ENCODE peak calls at places on chromosome 11, in seven cellular contexts. E is neuronal stem cell, R is IMR-90, M is mesendoderm, U is H9, C is H1, S is trophoblast cell. W is an unnamed sample.

GRCh38 chr11:1938343-1939005 is 8.7 kb upstream of the MRPL23 start:
- DNase-seq in E (no peak), R (no peak), M (no peak), U (no peak), C (no peak), S (no peak), W (no peak)

GRCh38 chr11:108436594-108436993 is 30.7 kb downstream of the C11orf65 start:
- DNase-seq in E (no peak), R (no peak), M (no peak), U (no peak), C (no peak), S (no peak), W (peak)

GRCh38 chr11:72135891-72136676 is 559 bp downstream of the FOLR3 start:
- DNase-seq in E (no peak), R (peak), M (no peak), U (no peak), C (no peak), S (no peak), W (no peak)

GRCh38 chr11:120717042-120717441 is 205.5 kb downstream of the GRIK4 start:
- DNase-seq in E (no peak), R (no peak), M (no peak), U (no peak), C (no peak), S (no peak), W (no peak)

GRCh38 chr11:12640926-12641849 is 33.0 kb upstream of the TEAD1 start:
- DNase-seq in E (no peak), R (no peak), M (no peak), U (no peak), C (no peak), S (no peak), W (peak)

GRCh38 chr11:104275992-104276391 is 112.0 kb upstream of the PDGFD start:
- DNase-seq in E (no peak), R (peak), M (peak), U (no peak), C (no peak), S (no peak), W (peak)

GRCh38 chr11:16511109-16511806 is 154.9 kb upstream of the SOX6 start:
- DNase-seq in E (no peak), R (peak), M (peak), U (no peak), C (no peak), S (peak), W (peak)

GRCh38 chr11:28146123-28146751 is 38.0 kb downstream of the METTL15 start:
- DNase-seq in E (peak), R (peak), M (peak), U (no peak), C (no peak), S (peak), W (peak)

GRCh38 chr11:115581871-115582639 is 77.8 kb upstream of the CADM1 start:
- DNase-seq in E (no peak), R (peak), M (peak), U (peak), C (peak), S (no peak), W (no peak)

GRCh38 chr11:3867209-3868071 is 12.0 kb downstream of the STIM1 start:
- DNase-seq in E (no peak), R (no peak), M (peak), U (no peak), C (no peak), S (no peak), W (no peak)

DNA sequence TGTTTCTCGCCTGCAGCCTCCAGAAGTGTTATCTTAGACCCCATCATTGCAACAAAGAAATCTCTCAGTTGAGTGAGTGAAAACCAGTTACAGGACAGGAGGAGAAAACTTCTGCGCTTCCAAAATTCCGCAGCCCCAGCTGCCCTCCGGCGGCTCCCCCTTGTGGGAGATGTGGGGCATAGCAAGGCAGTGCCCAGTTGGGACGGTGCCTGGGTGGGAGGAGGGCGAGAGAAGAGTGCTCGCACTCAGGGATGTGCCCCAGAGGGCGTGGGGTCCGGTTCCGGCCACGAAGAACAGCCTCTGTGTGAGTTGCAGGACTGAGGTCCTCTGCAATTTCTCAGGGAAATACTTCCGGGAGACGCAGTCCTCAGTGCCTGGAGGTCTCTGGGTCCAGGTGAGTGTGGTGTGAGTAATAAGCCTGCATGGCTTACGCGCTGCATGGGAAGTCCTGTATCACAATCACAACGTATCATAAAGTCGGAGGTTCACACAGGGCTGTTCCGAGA is 87.0 kb upstream of the BLID start:
- DNase-seq in E (peak), R (peak), M (peak), U (peak), C (peak), S (peak), W (peak)
- H4K8ac ChIP-seq in E (no peak), R (peak), M (no peak), U (no peak), C (peak), S (no peak), W (peak)

GRCh38 chr11:33874910-33875490 is 16.9 kb downstream of the LMO2 start:
- DNase-seq in E (no peak), R (no peak), M (no peak), U (no peak), C (no peak), S (no peak), W (no peak)

GRCh38 chr11:33867996-33868645 is 23.8 kb downstream of the LMO2 start:
- DNase-seq in E (no peak), R (no peak), M (no peak), U (no peak), C (no peak), S (no peak), W (no peak)

GRCh38 chr11:33867566-33867965 is 24.3 kb downstream of the LMO2 start:
- DNase-seq in E (no peak), R (no peak), M (no peak), U (no peak), C (no peak), S (no peak), W (no peak)

GRCh38 chr11:33868646-33869461 is 23.0 kb downstream of the LMO2 start:
- DNase-seq in E (no peak), R (no peak), M (no peak), U (peak), C (no peak), S (no peak), W (no peak)

GRCh38 chr11:33869511-33870422 is 22.1 kb downstream of the LMO2 start:
- DNase-seq in E (no peak), R (peak), M (peak), U (peak), C (no peak), S (peak), W (peak)
- H4K8ac ChIP-seq in E (peak), R (no peak), M (no peak), U (no peak), C (no peak), S (no peak), W (no peak)

DNA sequence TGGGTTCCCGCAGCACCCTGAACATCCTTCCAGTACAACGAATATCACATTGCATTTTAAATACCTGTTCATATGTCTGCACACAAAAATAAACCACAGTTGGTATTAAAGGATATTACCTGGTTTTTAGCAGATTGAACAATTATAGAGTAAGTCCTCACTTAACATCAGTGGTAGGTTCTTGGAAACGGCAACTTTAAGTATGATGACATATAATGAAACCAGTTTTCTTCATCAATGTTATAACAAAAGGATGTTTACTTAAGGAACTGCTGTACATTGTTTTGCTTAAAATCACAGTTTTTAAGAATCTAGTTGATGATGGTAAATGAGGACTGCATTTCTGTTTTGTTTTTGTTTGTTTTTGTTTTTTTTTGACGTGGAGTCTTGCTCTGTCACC is 28.0 kb downstream of the TRIM66 start:
- DNase-seq in E (no peak), R (peak), M (no peak), U (no peak), C (no peak), S (no peak), W (no peak)
- H4K8ac ChIP-seq in E (no peak), R (no peak), M (no peak), U (no peak), C (no peak), S (no peak), W (no peak)

DNA sequence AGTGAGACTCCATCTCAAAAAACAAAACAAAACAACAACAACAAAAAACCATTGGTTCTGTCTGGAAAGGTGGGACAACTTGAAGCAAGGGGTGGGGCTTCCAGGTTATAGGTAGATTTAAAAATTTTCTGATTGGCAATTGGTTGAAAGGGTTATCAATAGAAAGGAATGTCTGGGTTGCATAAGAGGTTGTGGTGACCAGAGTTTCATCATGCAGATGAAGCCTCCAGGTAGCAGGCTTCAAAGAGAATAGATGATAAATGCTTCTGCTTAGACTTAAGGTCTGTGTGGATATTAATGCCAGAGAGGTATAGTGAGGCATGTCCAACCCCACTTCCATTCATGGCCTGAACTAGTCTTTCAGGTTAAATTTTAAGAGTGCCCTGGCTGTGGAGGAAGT is 116.6 kb downstream of the NAT10 start:
- DNase-seq in E (no peak), R (no peak), M (no peak), U (no peak), C (no peak), S (no peak), W (no peak)
- H4K8ac ChIP-seq in E (no peak), R (no peak), M (no peak), U (no peak), C (no peak), S (no peak), W (no peak)

GRCh38 chr11:131632971-131633370 is 262.6 kb downstream of the NTM start:
- DNase-seq in E (no peak), R (no peak), M (no peak), U (no peak), C (no peak), S (no peak), W (no peak)

GRCh38 chr11:131626761-131627160 is 256.3 kb downstream of the NTM start:
- DNase-seq in E (no peak), R (no peak), M (no peak), U (no peak), C (no peak), S (no peak), W (no peak)

GRCh38 chr11:131624526-131624925 is 254.1 kb downstream of the NTM start:
- DNase-seq in E (no peak), R (peak), M (no peak), U (no peak), C (no peak), S (no peak), W (no peak)

GRCh38 chr11:131629925-131630324 is 259.5 kb downstream of the NTM start:
- DNase-seq in E (no peak), R (no peak), M (no peak), U (no peak), C (no peak), S (no peak), W (no peak)

GRCh38 chr11:131628739-131629138 is 258.3 kb downstream of the NTM start:
- DNase-seq in E (no peak), R (no peak), M (no peak), U (no peak), C (no peak), S (no peak), W (no peak)
- H4K8ac ChIP-seq in E (no peak), R (no peak), M (no peak), U (no peak), C (no peak), S (no peak), W (no peak)

GRCh38 chr11:75762158-75762557 is 6.4 kb upstream of the DGAT2 start:
- DNase-seq in E (no peak), R (no peak), M (no peak), U (no peak), C (no peak), S (no peak), W (no peak)

GRCh38 chr11:75760710-75761493 is 7.7 kb upstream of the DGAT2 start:
- DNase-seq in E (no peak), R (peak), M (no peak), U (no peak), C (no peak), S (no peak), W (peak)

GRCh38 chr11:75765116-75765515 is 3.5 kb upstream of the DGAT2 start:
- DNase-seq in E (no peak), R (no peak), M (no peak), U (no peak), C (no peak), S (no peak), W (no peak)

GRCh38 chr11:75763846-75764245 is 4.7 kb upstream of the DGAT2 start:
- DNase-seq in E (no peak), R (no peak), M (no peak), U (no peak), C (no peak), S (no peak), W (no peak)

GRCh38 chr11:75762885-75763284 is 5.7 kb upstream of the DGAT2 start:
- DNase-seq in E (no peak), R (peak), M (no peak), U (no peak), C (no peak), S (peak), W (peak)
- H4K8ac ChIP-seq in E (no peak), R (peak), M (no peak), U (no peak), C (no peak), S (no peak), W (no peak)

GRCh38 chr11:36265793-36266628 is 23.2 kb downstream of the COMMD9 start:
- DNase-seq in E (peak), R (peak), M (peak), U (peak), C (peak), S (peak), W (peak)
- H4K8ac ChIP-seq in E (no peak), R (no peak), M (no peak), U (no peak), C (no peak), S (peak), W (no peak)

DNA sequence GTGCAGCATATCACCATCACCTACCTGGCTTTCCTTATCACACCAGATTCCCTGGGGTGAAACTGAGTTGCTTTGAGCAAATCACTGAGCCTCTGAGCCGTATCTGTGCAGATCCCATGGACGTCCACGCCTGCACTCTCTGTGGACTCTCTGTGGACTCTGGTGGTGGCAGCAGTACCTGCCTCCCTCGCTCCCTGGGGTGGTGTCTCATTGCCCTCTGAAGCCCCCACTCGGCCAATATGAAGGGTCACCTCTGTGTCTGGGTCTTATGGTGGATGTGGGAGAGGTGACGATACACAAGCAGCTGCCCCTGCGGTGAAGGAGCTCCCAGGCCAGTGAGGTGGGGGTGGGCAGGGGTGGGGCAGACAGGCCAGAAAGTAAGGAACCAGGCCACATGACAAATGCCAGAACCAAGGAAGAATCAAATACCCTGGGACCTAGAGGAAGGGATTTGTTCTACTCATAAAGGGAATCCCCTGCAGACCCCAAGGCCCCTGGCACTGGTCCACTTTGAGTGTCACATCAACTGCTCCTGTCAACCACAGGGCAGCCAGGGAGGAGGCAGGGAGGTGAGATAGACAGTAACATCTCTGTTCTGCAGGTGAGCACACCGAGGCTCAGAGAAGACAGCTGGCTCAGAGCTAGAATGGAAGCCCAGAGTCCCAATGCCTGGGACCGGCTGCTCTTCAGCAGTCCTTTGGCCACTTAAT is 9.2 kb upstream of the CHST1 start:
- DNase-seq in E (no peak), R (no peak), M (no peak), U (no peak), C (no peak), S (no peak), W (no peak)
- H4K8ac ChIP-seq in E (no peak), R (no peak), M (no peak), U (no peak), C (no peak), S (no peak), W (no peak)

DNA sequence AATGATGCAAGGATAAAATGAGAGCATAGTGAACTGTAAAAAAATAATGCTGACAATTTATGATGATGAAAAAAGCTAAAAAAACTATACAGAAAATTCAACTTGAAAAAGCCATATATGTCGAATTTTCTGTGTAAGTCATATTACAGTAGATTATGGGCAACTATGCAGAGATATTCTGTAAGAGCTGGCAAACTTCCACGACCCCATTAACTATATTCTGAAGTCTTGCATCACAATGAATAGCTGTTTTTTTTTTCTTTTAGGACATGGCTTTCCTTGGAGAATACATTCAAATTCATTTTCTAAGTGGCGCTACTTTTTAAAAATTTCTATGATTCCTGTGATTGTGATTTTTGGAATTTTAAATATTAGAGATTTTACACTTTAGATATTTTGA is 18.4 kb downstream of the PSMD13 start:
- DNase-seq in E (no peak), R (peak), M (no peak), U (no peak), C (no peak), S (no peak), W (no peak)
- H4K8ac ChIP-seq in E (no peak), R (no peak), M (no peak), U (no peak), C (no peak), S (no peak), W (no peak)

GRCh38 chr11:61815790-61816735 is 740 bp downstream of the FADS1 start:
- DNase-seq in E (peak), R (peak), M (peak), U (peak), C (no peak), S (peak), W (peak)

GRCh38 chr11:61820174-61820573 is 3.4 kb upstream of the FADS1 start:
- DNase-seq in E (no peak), R (peak), M (no peak), U (no peak), C (no peak), S (no peak), W (peak)

GRCh38 chr11:61814958-61815789 is 1.6 kb downstream of the FADS1 start:
- DNase-seq in E (peak), R (peak), M (peak), U (peak), C (peak), S (peak), W (peak)

GRCh38 chr11:61816736-61817455 is at the start of gene FADS1:
- DNase-seq in E (peak), R (peak), M (peak), U (peak), C (peak), S (peak), W (peak)

GRCh38 chr11:61817471-61818202 is 834 bp upstream of the FADS1 start:
- DNase-seq in E (no peak), R (no peak), M (peak), U (no peak), C (no peak), S (no peak), W (no peak)
- H4K8ac ChIP-seq in E (no peak), R (peak), M (no peak), U (no peak), C (no peak), S (no peak), W (no peak)